ENCODE peak calls at places on chromosome 6, in eight cellular contexts. One of them, this sample, is unnamed.
A peak's percentile ranks its signal among the peaks of the same experiment; 100 is the strongest.

GRCh38 chr6:2857580-2858337 is 16.1 kb upstream of the SERPINB1 start:
- DNase-seq in C1 segment of cervical spinal cord: no peak
- DNase-seq in AG04450: no peak
- DNase-seq in non-pigmented ciliary epithelial cell: no peak
- DNase-seq in stimulated activated CD4-positive, alpha-beta T cell treated with anti-CD3 and anti-CD28 coated beads, Interleukin-1b, Interleukin-23, amount 100 ng/mL, for 1 hour: peak; percentile 36
- DNase-seq in ovary: peak; percentile 72
- DNase-seq in myocyte: no peak
- DNase-seq in T follicular helper cell: peak; percentile 43
- DNase-seq in this sample: peak; percentile 58

GRCh38 chr6:165439928-165440554 is 130.6 kb upstream of the C6orf118 start:
- DNase-seq in non-pigmented ciliary epithelial cell: peak; percentile 28
- DNase-seq in C1 segment of cervical spinal cord: no peak
- DNase-seq in ovary: no peak
- DNase-seq in T follicular helper cell: no peak
- DNase-seq in AG04450: peak; percentile 1
- DNase-seq in stimulated activated CD4-positive, alpha-beta T cell treated with anti-CD3 and anti-CD28 coated beads, Interleukin-1b, Interleukin-23, amount 100 ng/mL, for 1 hour: no peak
- DNase-seq in myocyte: peak; percentile 62
- DNase-seq in this sample: peak; percentile 68

GRCh38 chr6:33610779-33611421 is 10.2 kb upstream of the ITPR3 start:
- DNase-seq in AG04450: no peak
- DNase-seq in T follicular helper cell: no peak
- DNase-seq in ovary: no peak
- DNase-seq in stimulated activated CD4-positive, alpha-beta T cell treated with anti-CD3 and anti-CD28 coated beads, Interleukin-1b, Interleukin-23, amount 100 ng/mL, for 1 hour: no peak
- DNase-seq in C1 segment of cervical spinal cord: peak; percentile 60
- DNase-seq in myocyte: no peak
- DNase-seq in non-pigmented ciliary epithelial cell: no peak
- DNase-seq in this sample: no peak

GRCh38 chr6:52839124-52840055 is 1.2 kb downstream of the GSTA5 start:
- DNase-seq in T follicular helper cell: peak; percentile 24
- DNase-seq in stimulated activated CD4-positive, alpha-beta T cell treated with anti-CD3 and anti-CD28 coated beads, Interleukin-1b, Interleukin-23, amount 100 ng/mL, for 1 hour: peak; percentile 8
- DNase-seq in non-pigmented ciliary epithelial cell: no peak
- DNase-seq in C1 segment of cervical spinal cord: peak; percentile 4
- DNase-seq in AG04450: peak; percentile 15
- DNase-seq in ovary: no peak
- DNase-seq in myocyte: peak; percentile 72
- DNase-seq in this sample: peak; percentile 70

GRCh38 chr6:154249499-154250298 is 106.9 kb downstream of the IPCEF1 start:
- DNase-seq in myocyte: no peak
- DNase-seq in stimulated activated CD4-positive, alpha-beta T cell treated with anti-CD3 and anti-CD28 coated beads, Interleukin-1b, Interleukin-23, amount 100 ng/mL, for 1 hour: no peak
- DNase-seq in ovary: no peak
- DNase-seq in non-pigmented ciliary epithelial cell: no peak
- DNase-seq in AG04450: no peak
- DNase-seq in T follicular helper cell: no peak
- DNase-seq in C1 segment of cervical spinal cord: no peak
- DNase-seq in this sample: no peak

GRCh38 chr6:124881898-124882579 is 80.2 kb upstream of the RNF217 start:
- DNase-seq in myocyte: peak; percentile 89
- DNase-seq in stimulated activated CD4-positive, alpha-beta T cell treated with anti-CD3 and anti-CD28 coated beads, Interleukin-1b, Interleukin-23, amount 100 ng/mL, for 1 hour: no peak
- DNase-seq in non-pigmented ciliary epithelial cell: no peak
- DNase-seq in T follicular helper cell: no peak
- DNase-seq in ovary: no peak
- DNase-seq in C1 segment of cervical spinal cord: no peak
- DNase-seq in AG04450: peak; percentile 24
- DNase-seq in this sample: no peak

GRCh38 chr6:158095671-158096070 is 72.4 kb downstream of the SERAC1 start:
- DNase-seq in stimulated activated CD4-positive, alpha-beta T cell treated with anti-CD3 and anti-CD28 coated beads, Interleukin-1b, Interleukin-23, amount 100 ng/mL, for 1 hour: no peak
- DNase-seq in ovary: no peak
- DNase-seq in C1 segment of cervical spinal cord: no peak
- DNase-seq in T follicular helper cell: no peak
- DNase-seq in non-pigmented ciliary epithelial cell: no peak
- DNase-seq in AG04450: no peak
- DNase-seq in myocyte: no peak
- DNase-seq in this sample: no peak

GRCh38 chr6:107735906-107736635 is 88.0 kb downstream of the SCML4 start:
- DNase-seq in non-pigmented ciliary epithelial cell: no peak
- DNase-seq in myocyte: no peak
- DNase-seq in T follicular helper cell: no peak
- DNase-seq in stimulated activated CD4-positive, alpha-beta T cell treated with anti-CD3 and anti-CD28 coated beads, Interleukin-1b, Interleukin-23, amount 100 ng/mL, for 1 hour: no peak
- DNase-seq in AG04450: no peak
- DNase-seq in ovary: no peak
- DNase-seq in C1 segment of cervical spinal cord: no peak
- DNase-seq in this sample: no peak

GRCh38 chr6:142952614-142953013 is 7.6 kb upstream of the HIVEP2 start:
- DNase-seq in T follicular helper cell: no peak
- DNase-seq in non-pigmented ciliary epithelial cell: no peak
- DNase-seq in C1 segment of cervical spinal cord: no peak
- DNase-seq in myocyte: no peak
- DNase-seq in AG04450: no peak
- DNase-seq in ovary: no peak
- DNase-seq in stimulated activated CD4-positive, alpha-beta T cell treated with anti-CD3 and anti-CD28 coated beads, Interleukin-1b, Interleukin-23, amount 100 ng/mL, for 1 hour: no peak
- DNase-seq in this sample: no peak

GRCh38 chr6:138637822-138638221 is 135.7 kb upstream of the CCDC28A start:
- DNase-seq in T follicular helper cell: no peak
- DNase-seq in ovary: no peak
- DNase-seq in stimulated activated CD4-positive, alpha-beta T cell treated with anti-CD3 and anti-CD28 coated beads, Interleukin-1b, Interleukin-23, amount 100 ng/mL, for 1 hour: no peak
- DNase-seq in non-pigmented ciliary epithelial cell: no peak
- DNase-seq in myocyte: no peak
- DNase-seq in AG04450: no peak
- DNase-seq in C1 segment of cervical spinal cord: no peak
- DNase-seq in this sample: no peak

GRCh38 chr6:3633711-3634110 is 117.8 kb downstream of the PXDC1 start:
- DNase-seq in myocyte: no peak
- DNase-seq in C1 segment of cervical spinal cord: no peak
- DNase-seq in stimulated activated CD4-positive, alpha-beta T cell treated with anti-CD3 and anti-CD28 coated beads, Interleukin-1b, Interleukin-23, amount 100 ng/mL, for 1 hour: no peak
- DNase-seq in non-pigmented ciliary epithelial cell: no peak
- DNase-seq in AG04450: no peak
- DNase-seq in T follicular helper cell: no peak
- DNase-seq in ovary: no peak
- DNase-seq in this sample: no peak

GRCh38 chr6:137403855-137404254 is 90.3 kb downstream of the OLIG3 start:
- DNase-seq in AG04450: no peak
- DNase-seq in myocyte: no peak
- DNase-seq in T follicular helper cell: no peak
- DNase-seq in non-pigmented ciliary epithelial cell: no peak
- DNase-seq in C1 segment of cervical spinal cord: no peak
- DNase-seq in ovary: no peak
- DNase-seq in stimulated activated CD4-positive, alpha-beta T cell treated with anti-CD3 and anti-CD28 coated beads, Interleukin-1b, Interleukin-23, amount 100 ng/mL, for 1 hour: no peak
- DNase-seq in this sample: no peak

GRCh38 chr6:15441215-15441868 is 195.5 kb downstream of the JARID2 start:
- DNase-seq in C1 segment of cervical spinal cord: no peak
- DNase-seq in myocyte: peak; percentile 71
- DNase-seq in non-pigmented ciliary epithelial cell: no peak
- DNase-seq in AG04450: no peak
- DNase-seq in T follicular helper cell: peak; percentile 19
- DNase-seq in stimulated activated CD4-positive, alpha-beta T cell treated with anti-CD3 and anti-CD28 coated beads, Interleukin-1b, Interleukin-23, amount 100 ng/mL, for 1 hour: no peak
- DNase-seq in ovary: no peak
- DNase-seq in this sample: peak; percentile 77

GRCh38 chr6:57261896-57262295 is 39.8 kb upstream of the RAB23 start:
- DNase-seq in myocyte: no peak
- DNase-seq in ovary: no peak
- DNase-seq in non-pigmented ciliary epithelial cell: no peak
- DNase-seq in C1 segment of cervical spinal cord: no peak
- DNase-seq in stimulated activated CD4-positive, alpha-beta T cell treated with anti-CD3 and anti-CD28 coated beads, Interleukin-1b, Interleukin-23, amount 100 ng/mL, for 1 hour: no peak
- DNase-seq in T follicular helper cell: no peak
- DNase-seq in AG04450: no peak
- DNase-seq in this sample: no peak

GRCh38 chr6:41072836-41073202 is at the start of gene NFYA:
- DNase-seq in myocyte: no peak
- DNase-seq in non-pigmented ciliary epithelial cell: peak; percentile 98
- DNase-seq in C1 segment of cervical spinal cord: peak; percentile 100
- DNase-seq in T follicular helper cell: peak; percentile 100
- DNase-seq in stimulated activated CD4-positive, alpha-beta T cell treated with anti-CD3 and anti-CD28 coated beads, Interleukin-1b, Interleukin-23, amount 100 ng/mL, for 1 hour: peak; percentile 100
- DNase-seq in ovary: no peak
- DNase-seq in AG04450: no peak
- DNase-seq in this sample: no peak

GRCh38 chr6:74574794-74575193 is 631.1 kb downstream of the COL12A1 start:
- DNase-seq in C1 segment of cervical spinal cord: no peak
- DNase-seq in myocyte: no peak
- DNase-seq in stimulated activated CD4-positive, alpha-beta T cell treated with anti-CD3 and anti-CD28 coated beads, Interleukin-1b, Interleukin-23, amount 100 ng/mL, for 1 hour: no peak
- DNase-seq in T follicular helper cell: no peak
- DNase-seq in non-pigmented ciliary epithelial cell: no peak
- DNase-seq in ovary: no peak
- DNase-seq in AG04450: no peak
- DNase-seq in this sample: peak; percentile 37

GRCh38 chr6:158032354-158032733 is 50.7 kb downstream of the SYNJ2 start:
- DNase-seq in stimulated activated CD4-positive, alpha-beta T cell treated with anti-CD3 and anti-CD28 coated beads, Interleukin-1b, Interleukin-23, amount 100 ng/mL, for 1 hour: no peak
- DNase-seq in ovary: no peak
- DNase-seq in AG04450: no peak
- DNase-seq in non-pigmented ciliary epithelial cell: no peak
- DNase-seq in C1 segment of cervical spinal cord: no peak
- DNase-seq in T follicular helper cell: no peak
- DNase-seq in myocyte: no peak
- DNase-seq in this sample: no peak